ENCODE peak calls at places on chromosomes 13 and 19, in six cellular contexts. Q is AG04450, D is adrenal gland, E is trophoblast cell, L is GM12865, Z is right atrium auricular region. N is an unnamed sample.

GRCh38 chr13:76148926-76149325 is 512.8 kb downstream of the LMO7 start:
- DNase-seq in Q (peak; percentile 67), D (no peak), E (no peak), L (no peak), Z (no peak), N (peak; percentile 56)

GRCh38 chr13:110714798-110715394 is 1.4 kb downstream of the ING1 start:
- DNase-seq in Q (no peak), D (peak; percentile 65), E (peak; percentile 73), L (no peak), Z (peak; percentile 66), N (peak; percentile 44)

GRCh38 chr19:48290341-48290922 is 20.6 kb downstream of the ZNF114 start:
- DNase-seq in Q (no peak), D (peak; percentile 32), E (peak; percentile 33), L (no peak), Z (no peak), N (peak; percentile 36)

GRCh38 chr13:51519839-51520238 is 64.4 kb upstream of the WDFY2 start:
- DNase-seq in Q (no peak), D (no peak), E (peak; percentile 54), L (no peak), Z (no peak), N (peak; percentile 79)

GRCh38 chr19:31073485-31074221 is 275.6 kb downstream of the TSHZ3 start:
- DNase-seq in Q (no peak), D (no peak), E (no peak), L (no peak), Z (no peak), N (no peak)

GRCh38 chr13:28475916-28476725 is 18.8 kb downstream of the FLT1 start:
- DNase-seq in Q (peak; percentile 61), D (no peak), E (peak; percentile 46), L (no peak), Z (no peak), N (peak; percentile 94)

GRCh38 chr19:49383598-49383997 is 4.5 kb upstream of the KASH5 start:
- DNase-seq in Q (no peak), D (no peak), E (no peak), L (no peak), Z (no peak), N (no peak)

GRCh38 chr19:15025237-15025636 is 24.0 kb upstream of the CASP14 start:
- DNase-seq in Q (no peak), D (peak; percentile 19), E (peak; percentile 30), L (peak; percentile 13), Z (no peak), N (no peak)

GRCh38 chr13:35987572-35988513 is 143.3 kb downstream of the DCLK1 start:
- DNase-seq in Q (no peak), D (no peak), E (peak; percentile 90), L (no peak), Z (no peak), N (no peak)

GRCh38 chr19:31277516-31277915 is 71.7 kb downstream of the TSHZ3 start:
- DNase-seq in Q (no peak), D (no peak), E (no peak), L (no peak), Z (no peak), N (no peak)

GRCh38 chr19:934865-935422 is 9.1 kb downstream of the ARID3A start:
- DNase-seq in Q (no peak), D (peak; percentile 84), E (peak; percentile 82), L (no peak), Z (peak; percentile 83), N (peak; percentile 93)

GRCh38 chr19:55080915-55081772 is 5.5 kb downstream of the EPS8L1 start:
- DNase-seq in Q (no peak), D (peak; percentile 78), E (peak; percentile 84), L (peak; percentile 96), Z (no peak), N (peak; percentile 74)

GRCh38 chr13:106797081-106797640 is 229.2 kb upstream of the ARGLU1 start:
- DNase-seq in Q (no peak), D (no peak), E (no peak), L (no peak), Z (no peak), N (no peak)

GRCh38 chr13:97107815-97108534 is 113.7 kb upstream of the OXGR1 start:
- DNase-seq in Q (no peak), D (no peak), E (no peak), L (no peak), Z (no peak), N (peak; percentile 52)

GRCh38 chr13:89324582-89324981 is 1653.4 kb downstream of the SLITRK5 start:
- DNase-seq in Q (no peak), D (no peak), E (no peak), L (no peak), Z (no peak), N (no peak)

GRCh38 chr13:57624565-57625435 is 6.7 kb upstream of the PCDH17 start:
- DNase-seq in Q (no peak), D (peak; percentile 67), E (peak; percentile 9), L (peak; percentile 47), Z (no peak), N (peak; percentile 76)

GRCh38 chr19:33174186-33174585 is 19.9 kb upstream of the LRP3 start:
- DNase-seq in Q (no peak), D (no peak), E (no peak), L (no peak), Z (no peak), N (no peak)

GRCh38 chr19:3250675-3251074 is 26.2 kb downstream of the CELF5 start:
- DNase-seq in Q (no peak), D (peak; percentile 38), E (peak; percentile 35), L (peak; percentile 43), Z (no peak), N (peak; percentile 28)

GRCh38 chr13:100212904-100213538 is 124.1 kb downstream of the PCCA start:
- DNase-seq in Q (no peak), D (no peak), E (no peak), L (no peak), Z (no peak), N (no peak)

DNA sequence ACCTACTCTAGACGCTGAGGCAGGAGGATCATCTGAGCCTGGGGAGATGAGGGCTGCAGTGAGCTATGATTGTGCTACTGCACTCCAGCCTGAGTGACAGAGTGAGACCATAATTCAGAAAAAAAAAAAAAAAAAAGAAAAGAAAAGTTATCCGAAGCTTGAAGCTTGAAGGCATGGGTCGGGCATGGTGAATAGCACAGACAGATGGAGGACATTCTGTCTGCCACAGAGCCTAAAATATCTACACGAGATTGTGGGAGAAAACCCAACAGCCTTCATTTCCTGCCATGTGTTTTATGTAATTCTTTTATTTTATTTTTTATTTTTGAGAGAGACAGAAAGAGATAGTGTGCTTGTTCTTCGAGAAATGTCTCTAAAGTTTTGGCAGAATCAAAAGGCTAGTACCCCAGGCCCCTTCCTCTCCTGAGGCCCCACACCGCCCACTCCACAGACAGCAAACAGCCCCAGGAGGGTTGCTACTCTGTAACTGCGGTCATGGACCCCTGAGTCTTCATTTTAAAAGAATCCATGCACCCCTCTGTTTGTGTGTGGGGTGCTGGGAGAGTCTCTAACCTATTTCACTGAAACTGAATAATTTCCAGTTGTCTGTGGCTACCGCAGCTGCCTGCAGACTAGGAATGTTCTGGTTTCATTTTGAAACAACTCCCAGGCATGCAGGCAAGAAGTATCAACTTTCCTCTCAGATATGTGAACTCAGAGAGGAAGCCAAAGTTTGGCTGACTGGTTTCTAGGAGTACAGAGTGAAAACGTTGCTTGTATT is 38.4 kb upstream of the RCBTB2 start:
- DNase-seq in Q (peak; percentile 56), D (no peak), E (no peak), L (no peak), Z (no peak), N (peak; percentile 83)
- H3K4me3 ChIP-seq in Q (peak overlapping the region; percentile 11), D (no peak overlapping the region), E (no peak overlapping the region), L (no peak overlapping the region), Z (peak overlapping the region; percentile 34), N (no peak overlapping the region)

GRCh38 chr19:53960886-53961285 is 1.9 kb upstream of the CACNG8 start:
- DNase-seq in Q (no peak), D (no peak), E (no peak), L (no peak), Z (no peak), N (no peak)

GRCh38 chr19:53962887-53963435 is at the start of gene CACNG8:
- DNase-seq in Q (no peak), D (no peak), E (no peak), L (no peak), Z (no peak), N (no peak)

GRCh38 chr19:53966931-53967330 is 4.2 kb downstream of the CACNG8 start:
- DNase-seq in Q (no peak), D (no peak), E (no peak), L (no peak), Z (no peak), N (no peak)

GRCh38 chr19:53961523-53962345 is 1.0 kb upstream of the CACNG8 start:
- DNase-seq in Q (no peak), D (no peak), E (no peak), L (no peak), Z (no peak), N (peak; percentile 72)

DNA sequence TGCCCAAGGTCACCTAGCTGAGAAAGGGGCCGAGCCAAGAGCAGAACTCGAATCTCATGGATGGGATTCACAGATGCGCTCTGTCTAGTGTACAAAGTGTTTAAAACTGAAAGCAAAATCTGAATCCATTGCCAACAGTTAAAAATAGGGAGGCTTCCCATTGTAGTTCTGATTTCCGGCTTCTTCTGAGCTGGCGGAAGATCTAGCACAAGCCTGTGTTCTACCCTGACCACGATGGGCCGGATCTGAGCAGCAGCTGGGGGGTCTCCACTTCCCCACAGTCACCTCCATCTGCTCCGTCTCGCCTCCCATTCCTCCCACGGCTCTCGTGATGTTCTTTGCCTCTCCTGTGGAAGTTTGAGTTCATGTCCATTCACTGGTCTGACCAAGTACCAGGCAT is 2.4 kb downstream of the CACNG8 start:
- DNase-seq in Q (no peak), D (no peak), E (no peak), L (no peak), Z (no peak), N (peak; percentile 49)
- H3K4me3 ChIP-seq in Q (no peak overlapping the region), D (no peak overlapping the region), E (no peak overlapping the region), L (no peak overlapping the region), Z (peak overlapping the region; percentile 23), N (peak overlapping the region; percentile 18)

GRCh38 chr19:46862974-46863632 is 2.3 kb downstream of the ARHGAP35 start:
- DNase-seq in Q (no peak), D (no peak), E (no peak), L (no peak), Z (no peak), N (no peak)

GRCh38 chr19:46866407-46867132 is 5.8 kb downstream of the ARHGAP35 start:
- DNase-seq in Q (no peak), D (no peak), E (no peak), L (no peak), Z (no peak), N (no peak)

GRCh38 chr19:46872967-46873366 is 12.2 kb downstream of the ARHGAP35 start:
- DNase-seq in Q (no peak), D (no peak), E (no peak), L (no peak), Z (no peak), N (no peak)

GRCh38 chr19:46863818-46864629 is 3.2 kb downstream of the ARHGAP35 start:
- DNase-seq in Q (no peak), D (no peak), E (no peak), L (no peak), Z (no peak), N (peak; percentile 43)

GRCh38 chr19:46868444-46868843 is 7.6 kb downstream of the ARHGAP35 start:
- DNase-seq in Q (no peak), D (no peak), E (no peak), L (no peak), Z (no peak), N (no peak)
- H3K4me3 ChIP-seq in Q (no peak overlapping the region), D (no peak overlapping the region), E (no peak overlapping the region), L (no peak overlapping the region), Z (no peak overlapping the region), N (no peak overlapping the region)

GRCh38 chr13:37869506-37869755 is 141 bp downstream of the TRPC4 start:
- DNase-seq in Q (no peak), D (no peak), E (no peak), L (no peak), Z (no peak), N (no peak)
- H3K4me3 ChIP-seq in Q (peak overlapping the region; percentile 76), D (no peak overlapping the region), E (peak overlapping the region; percentile 62), L (no peak overlapping the region), Z (peak overlapping the region; percentile 49), N (peak overlapping the region; percentile 71)

GRCh38 chr13:27258637-27259377 is 7.4 kb downstream of the RPL21 start:
- DNase-seq in Q (no peak), D (no peak), E (no peak), L (no peak), Z (no peak), N (no peak)
- H3K4me3 ChIP-seq in Q (no peak overlapping the region), D (no peak overlapping the region), E (no peak overlapping the region), L (no peak overlapping the region), Z (no peak overlapping the region), N (no peak overlapping the region)